ENCODE peak calls at places on chromosomes 3 and 15, in ten cellular contexts. One of them, this sample, is unnamed.

GRCh38 chr3:102896851-102897621 is 462.2 kb downstream of the ZPLD1 start:
- DNase-seq in suprapubic skin: no peak
- DNase-seq in H1: no peak
- DNase-seq in ovary: no peak
- DNase-seq in HepG2: no peak
- DNase-seq in K562: no peak
- DNase-seq in transverse colon: no peak
- DNase-seq in esophagus muscularis mucosa: no peak
- DNase-seq in stomach: no peak
- DNase-seq in GM12878: no peak
- DNase-seq in this sample: no peak

GRCh38 chr3:111831840-111832239 is 27.2 kb upstream of the PHLDB2 start:
- DNase-seq in K562: no peak
- DNase-seq in H1: no peak
- DNase-seq in ovary: no peak
- DNase-seq in suprapubic skin: no peak
- DNase-seq in stomach: no peak
- DNase-seq in HepG2: no peak
- DNase-seq in transverse colon: no peak
- DNase-seq in esophagus muscularis mucosa: peak; percentile 66
- DNase-seq in GM12878: no peak
- DNase-seq in this sample: no peak

GRCh38 chr3:194112120-194113106 is 23.5 kb upstream of the HES1 start:
- DNase-seq in K562: no peak
- DNase-seq in suprapubic skin: no peak
- DNase-seq in ovary: no peak
- DNase-seq in HepG2: peak; percentile 98
- DNase-seq in transverse colon: peak; percentile 73
- DNase-seq in GM12878: no peak
- DNase-seq in stomach: peak; percentile 75
- DNase-seq in esophagus muscularis mucosa: no peak
- DNase-seq in H1: no peak
- DNase-seq in this sample: no peak

GRCh38 chr3:20898962-20899361 is 713.0 kb upstream of the SGO1 start:
- DNase-seq in stomach: no peak
- DNase-seq in GM12878: no peak
- DNase-seq in transverse colon: no peak
- DNase-seq in HepG2: no peak
- DNase-seq in K562: no peak
- DNase-seq in ovary: no peak
- DNase-seq in H1: no peak
- DNase-seq in suprapubic skin: no peak
- DNase-seq in esophagus muscularis mucosa: no peak
- DNase-seq in this sample: no peak

GRCh38 chr3:88957751-88958452 is 149.5 kb upstream of the EPHA3 start:
- DNase-seq in ovary: no peak
- DNase-seq in GM12878: no peak
- DNase-seq in suprapubic skin: no peak
- DNase-seq in H1: no peak
- DNase-seq in esophagus muscularis mucosa: no peak
- DNase-seq in stomach: no peak
- DNase-seq in transverse colon: no peak
- DNase-seq in K562: no peak
- DNase-seq in HepG2: no peak
- DNase-seq in this sample: no peak

GRCh38 chr3:100797921-100798491 is 88.7 kb downstream of the TFG start:
- DNase-seq in ovary: no peak
- DNase-seq in stomach: no peak
- DNase-seq in K562: no peak
- DNase-seq in esophagus muscularis mucosa: no peak
- DNase-seq in GM12878: no peak
- DNase-seq in transverse colon: no peak
- DNase-seq in suprapubic skin: no peak
- DNase-seq in HepG2: no peak
- DNase-seq in H1: no peak
- DNase-seq in this sample: no peak

GRCh38 chr3:196569003-196569516 is 600 bp downstream of the FBXO45 start:
- DNase-seq in suprapubic skin: no peak
- DNase-seq in stomach: peak; percentile 48
- DNase-seq in H1: peak; percentile 65
- DNase-seq in K562: peak; percentile 45
- DNase-seq in transverse colon: peak; percentile 56
- DNase-seq in HepG2: peak; percentile 14
- DNase-seq in ovary: no peak
- DNase-seq in GM12878: no peak
- DNase-seq in esophagus muscularis mucosa: peak; percentile 91
- DNase-seq in this sample: no peak

GRCh38 chr15:68885070-68885469 is 45.3 kb upstream of the SPESP1 start:
- DNase-seq in K562: no peak
- DNase-seq in H1: no peak
- DNase-seq in transverse colon: no peak
- DNase-seq in GM12878: no peak
- DNase-seq in stomach: no peak
- DNase-seq in HepG2: no peak
- DNase-seq in esophagus muscularis mucosa: peak; percentile 74
- DNase-seq in ovary: peak; percentile 40
- DNase-seq in suprapubic skin: no peak
- DNase-seq in this sample: no peak

GRCh38 chr3:197399486-197399885 is 101.1 kb upstream of the DLG1 start:
- DNase-seq in GM12878: no peak
- DNase-seq in esophagus muscularis mucosa: no peak
- DNase-seq in ovary: no peak
- DNase-seq in stomach: no peak
- DNase-seq in HepG2: no peak
- DNase-seq in H1: no peak
- DNase-seq in transverse colon: no peak
- DNase-seq in K562: peak; percentile 2
- DNase-seq in suprapubic skin: no peak
- DNase-seq in this sample: no peak

GRCh38 chr3:72739521-72740466 is 108.5 kb downstream of the SHQ1 start:
- DNase-seq in ovary: no peak
- DNase-seq in transverse colon: peak; percentile 35
- DNase-seq in suprapubic skin: no peak
- DNase-seq in H1: no peak
- DNase-seq in HepG2: no peak
- DNase-seq in K562: peak; percentile 70
- DNase-seq in stomach: no peak
- DNase-seq in esophagus muscularis mucosa: no peak
- DNase-seq in GM12878: no peak
- DNase-seq in this sample: no peak

GRCh38 chr15:36880913-36881290 is 219.4 kb downstream of the MEIS2 start:
- DNase-seq in stomach: no peak
- DNase-seq in transverse colon: no peak
- DNase-seq in HepG2: no peak
- DNase-seq in ovary: no peak
- DNase-seq in esophagus muscularis mucosa: no peak
- DNase-seq in GM12878: no peak
- DNase-seq in suprapubic skin: no peak
- DNase-seq in H1: no peak
- DNase-seq in K562: no peak
- DNase-seq in this sample: no peak

GRCh38 chr15:64897345-64897985 is 14.2 kb upstream of the ANKDD1A start:
- DNase-seq in HepG2: no peak
- DNase-seq in esophagus muscularis mucosa: no peak
- DNase-seq in suprapubic skin: no peak
- DNase-seq in GM12878: no peak
- DNase-seq in H1: no peak
- DNase-seq in K562: no peak
- DNase-seq in transverse colon: peak; percentile 57
- DNase-seq in stomach: peak; percentile 74
- DNase-seq in ovary: peak; percentile 75
- DNase-seq in this sample: no peak

GRCh38 chr15:63402498-63403253 is 21.0 kb upstream of the CA12 start:
- DNase-seq in stomach: no peak
- DNase-seq in K562: peak; percentile 54
- DNase-seq in transverse colon: no peak
- DNase-seq in H1: peak; percentile 53
- DNase-seq in ovary: no peak
- DNase-seq in GM12878: no peak
- DNase-seq in suprapubic skin: no peak
- DNase-seq in HepG2: peak; percentile 23
- DNase-seq in esophagus muscularis mucosa: no peak
- DNase-seq in this sample: no peak

GRCh38 chr3:16427309-16427965 is 86.1 kb downstream of the RFTN1 start:
- DNase-seq in GM12878: no peak
- DNase-seq in esophagus muscularis mucosa: no peak
- DNase-seq in HepG2: no peak
- DNase-seq in ovary: peak; percentile 54
- DNase-seq in stomach: no peak
- DNase-seq in suprapubic skin: no peak
- DNase-seq in transverse colon: peak; percentile 14
- DNase-seq in K562: no peak
- DNase-seq in H1: no peak
- DNase-seq in this sample: no peak

GRCh38 chr15:26095710-26096330 is 232.7 kb upstream of the ATP10A start:
- DNase-seq in stomach: no peak
- DNase-seq in H1: peak; percentile 74
- DNase-seq in HepG2: no peak
- DNase-seq in ovary: no peak
- DNase-seq in esophagus muscularis mucosa: no peak
- DNase-seq in transverse colon: no peak
- DNase-seq in GM12878: no peak
- DNase-seq in suprapubic skin: no peak
- DNase-seq in K562: no peak
- DNase-seq in this sample: no peak

GRCh38 chr15:77642793-77643430 is 10.2 kb upstream of the LINGO1 start:
- DNase-seq in HepG2: peak; percentile 9
- DNase-seq in suprapubic skin: no peak
- DNase-seq in H1: no peak
- DNase-seq in K562: peak; percentile 49
- DNase-seq in transverse colon: peak; percentile 29
- DNase-seq in GM12878: no peak
- DNase-seq in stomach: no peak
- DNase-seq in ovary: no peak
- DNase-seq in esophagus muscularis mucosa: no peak
- DNase-seq in this sample: no peak

DNA sequence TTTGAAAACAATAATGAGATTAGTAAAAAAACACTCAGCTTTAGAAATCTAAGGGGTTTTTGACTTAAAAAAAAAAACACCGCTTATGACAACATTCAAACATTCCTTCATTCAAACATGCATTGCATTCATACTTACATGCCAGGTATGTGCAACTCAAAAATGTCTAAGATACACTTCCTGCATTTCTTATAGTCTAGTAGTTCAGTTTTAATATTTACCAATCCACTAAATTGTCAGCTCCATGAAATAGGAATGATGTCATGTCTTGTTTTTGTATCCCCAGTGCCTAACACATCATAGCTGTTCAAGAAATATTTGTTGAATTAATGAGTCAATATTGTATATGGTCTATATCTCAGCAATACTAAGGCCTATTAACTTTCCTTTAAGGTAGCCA is 51.7 kb downstream of the EIF4E3 start:
- DNase-seq in transverse colon: no peak
- DNase-seq in suprapubic skin: no peak
- DNase-seq in H1: no peak
- DNase-seq in stomach: no peak
- DNase-seq in HepG2: no peak
- DNase-seq in K562: no peak
- DNase-seq in GM12878: no peak
- DNase-seq in esophagus muscularis mucosa: no peak
- DNase-seq in ovary: no peak
- DNase-seq in this sample: no peak
- H3K27me3 ChIP-seq in transverse colon: no peaks in the 10 kb centered on the region
- H3K27me3 ChIP-seq in suprapubic skin: no peaks in the 10 kb centered on the region
- H3K27me3 ChIP-seq in H1: no peaks in the 10 kb centered on the region
- H3K27me3 ChIP-seq in stomach: no peaks in the 10 kb centered on the region
- H3K27me3 ChIP-seq in HepG2: peaks cover 21% of the 10 kb centered on the region
- H3K27me3 ChIP-seq in K562: peaks cover 28% of the 10 kb centered on the region
- H3K27me3 ChIP-seq in GM12878: peaks cover 3% of the 10 kb centered on the region
- H3K27me3 ChIP-seq in esophagus muscularis mucosa: no peaks in the 10 kb centered on the region
- H3K27me3 ChIP-seq in ovary: no peaks in the 10 kb centered on the region
- H3K27me3 ChIP-seq in this sample: no peaks in the 10 kb centered on the region

DNA sequence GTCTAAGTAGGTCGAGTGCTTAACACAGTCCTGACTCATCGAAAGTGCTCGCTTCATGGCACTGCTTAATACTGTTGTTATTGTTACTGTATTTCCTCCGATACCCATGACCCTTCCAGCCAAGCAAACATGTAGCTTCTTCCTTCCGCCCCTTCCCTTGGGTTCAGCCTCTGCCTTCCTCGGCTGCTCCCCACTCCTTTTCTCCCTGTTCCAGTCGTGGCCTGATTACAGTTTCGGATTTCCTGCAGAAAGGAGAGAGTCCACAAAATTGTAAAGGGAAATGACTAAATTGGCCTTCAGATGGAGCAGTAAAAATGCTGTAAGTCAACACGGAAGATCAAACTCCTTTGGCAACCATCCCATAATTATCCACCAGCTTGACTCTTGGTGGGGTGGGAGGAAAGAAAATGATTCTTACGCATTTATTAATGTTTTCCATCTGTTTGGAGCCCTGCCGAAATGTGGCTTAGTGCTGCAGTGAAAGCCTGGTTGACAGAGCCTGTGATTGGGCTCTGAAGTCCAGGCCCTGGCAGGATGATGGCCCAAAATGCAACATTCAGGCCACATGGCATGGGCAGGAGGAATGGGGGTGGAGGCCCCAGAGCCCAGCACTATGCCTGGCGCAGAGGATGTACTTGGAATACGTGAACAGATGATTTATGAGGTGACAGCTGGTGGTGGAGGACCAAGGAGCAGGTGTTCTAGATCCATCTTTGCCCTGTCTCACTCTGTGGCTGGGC is 37.6 kb downstream of the FAM3D start:
- DNase-seq in K562: no peak
- DNase-seq in ovary: peak; percentile 60
- DNase-seq in stomach: no peak
- DNase-seq in H1: no peak
- DNase-seq in transverse colon: peak; percentile 52
- DNase-seq in HepG2: peak; percentile 10
- DNase-seq in GM12878: no peak
- DNase-seq in esophagus muscularis mucosa: no peak
- DNase-seq in suprapubic skin: no peak
- DNase-seq in this sample: peak; percentile 91
- TF ChIP-seq EP300 in K562: no peak
- TF ChIP-seq EP300 in ovary: no peak
- TF ChIP-seq EP300 in stomach: no peak
- TF ChIP-seq EP300 in H1: no peak
- TF ChIP-seq EP300 in transverse colon: no peak
- TF ChIP-seq EP300 in HepG2: no peak
- TF ChIP-seq EP300 in GM12878: no peak
- TF ChIP-seq EP300 in esophagus muscularis mucosa: no peak
- TF ChIP-seq EP300 in suprapubic skin: no peak
- TF ChIP-seq EP300 in this sample: peak; percentile 37

GRCh38 chr3:156553705-156554356 is 1.1 kb downstream of the SSR3 start:
- DNase-seq in K562: peak; percentile 28
- DNase-seq in suprapubic skin: no peak
- DNase-seq in HepG2: peak; percentile 60
- DNase-seq in esophagus muscularis mucosa: no peak
- DNase-seq in transverse colon: no peak
- DNase-seq in ovary: no peak
- DNase-seq in H1: no peak
- DNase-seq in stomach: no peak
- DNase-seq in GM12878: no peak
- DNase-seq in this sample: no peak
- TF ChIP-seq POLR2A in K562: no peak
- TF ChIP-seq POLR2A in suprapubic skin: no peak
- TF ChIP-seq POLR2A in HepG2: no peak
- TF ChIP-seq POLR2A in esophagus muscularis mucosa: no peak
- TF ChIP-seq POLR2A in transverse colon: no peak
- TF ChIP-seq POLR2A in ovary: no peak
- TF ChIP-seq POLR2A in H1: no peak
- TF ChIP-seq POLR2A in stomach: no peak
- TF ChIP-seq POLR2A in GM12878: no peak
- TF ChIP-seq POLR2A in this sample: no peak

GRCh38 chr3:139970526-139970925 is 35.5 kb downstream of the CLSTN2 start:
- DNase-seq in HepG2: no peak
- DNase-seq in transverse colon: no peak
- DNase-seq in GM12878: no peak
- DNase-seq in stomach: no peak
- DNase-seq in esophagus muscularis mucosa: no peak
- DNase-seq in ovary: no peak
- DNase-seq in suprapubic skin: no peak
- DNase-seq in K562: no peak
- DNase-seq in H1: no peak
- DNase-seq in this sample: no peak
- H3K27me3 ChIP-seq in HepG2: no peaks in the 10 kb centered on the region
- H3K27me3 ChIP-seq in transverse colon: no peaks in the 10 kb centered on the region
- H3K27me3 ChIP-seq in GM12878: no peaks in the 10 kb centered on the region
- H3K27me3 ChIP-seq in stomach: no peaks in the 10 kb centered on the region
- H3K27me3 ChIP-seq in esophagus muscularis mucosa: no peaks in the 10 kb centered on the region
- H3K27me3 ChIP-seq in ovary: no peaks in the 10 kb centered on the region
- H3K27me3 ChIP-seq in suprapubic skin: no peaks in the 10 kb centered on the region
- H3K27me3 ChIP-seq in K562: no peaks in the 10 kb centered on the region
- H3K27me3 ChIP-seq in H1: no peaks in the 10 kb centered on the region
- H3K27me3 ChIP-seq in this sample: no peaks in the 10 kb centered on the region

This sample was measured in tibial nerve.